ENCODE peak calls at places on chromosomes 2 and 18, in ten cellular contexts. W is SJSA1; B is iPS-NIHi11; Q is A549; E is NCI-H446; Z is right lobe of liver; N is progenitor cell of endocrine pancreas; Y is GM13977; U is stimulated activated CD4-positive, alpha-beta T cell treated with anti-CD3 and anti-CD28 coated beads, Interleukin-12 subunit alpha, Interleukin-12 subunit beta, amount 100 ng/mL, for 4 hours; I is iris pigment epithelial cell. M is an unnamed sample.

GRCh38 chr2:45652090-45653050 is 895 bp downstream of the PRKCE start:
- DNase-seq in W (peak; percentile 42), B (peak; percentile 43), Q (no peak), E (peak; percentile 35), Z (peak; percentile 48), N (no peak), Y (no peak), U (peak; percentile 25), I (peak; percentile 45), M (peak; percentile 11)

GRCh38 chr2:143482316-143482715 is 353.1 kb downstream of the ARHGAP15 start:
- DNase-seq in W (no peak), B (no peak), Q (no peak), E (no peak), Z (no peak), N (no peak), Y (no peak), U (no peak), I (peak; percentile 36), M (no peak)

GRCh38 chr2:217372794-217373193 is 512.9 kb upstream of the TNP1 start:
- DNase-seq in W (no peak), B (no peak), Q (no peak), E (no peak), Z (no peak), N (no peak), Y (no peak), U (no peak), I (no peak), M (no peak)

GRCh38 chr18:12890500-12890899 is 6.5 kb upstream of the PTPN2 start:
- DNase-seq in W (no peak), B (no peak), Q (no peak), E (peak; percentile 5), Z (no peak), N (no peak), Y (no peak), U (no peak), I (peak; percentile 21), M (no peak)

GRCh38 chr2:160375802-160376469 is 117.7 kb downstream of the RBMS1 start:
- DNase-seq in W (no peak), B (no peak), Q (no peak), E (no peak), Z (no peak), N (no peak), Y (no peak), U (no peak), I (peak; percentile 86), M (no peak)

GRCh38 chr2:231884438-231885140 is 41.6 kb downstream of the NPPC start:
- DNase-seq in W (no peak), B (no peak), Q (no peak), E (no peak), Z (no peak), N (no peak), Y (no peak), U (no peak), I (no peak), M (no peak)

GRCh38 chr2:8242734-8243133 is 439.1 kb upstream of the ID2 start:
- DNase-seq in W (no peak), B (no peak), Q (no peak), E (no peak), Z (no peak), N (no peak), Y (no peak), U (no peak), I (no peak), M (no peak)

GRCh38 chr18:48045744-48046143 is 115.3 kb upstream of the SMAD2 start:
- DNase-seq in W (no peak), B (no peak), Q (no peak), E (no peak), Z (no peak), N (no peak), Y (no peak), U (no peak), I (no peak), M (no peak)

GRCh38 chr2:15580451-15580850 is 11.2 kb upstream of the DDX1 start:
- DNase-seq in W (no peak), B (no peak), Q (no peak), E (no peak), Z (no peak), N (no peak), Y (no peak), U (no peak), I (no peak), M (no peak)

GRCh38 chr2:85437488-85438290 is 19.2 kb downstream of the SH2D6 start:
- DNase-seq in W (peak; percentile 86), B (peak; percentile 89), Q (peak; percentile 89), E (peak; percentile 72), Z (peak; percentile 89), N (peak; percentile 47), Y (peak; percentile 93), U (peak; percentile 67), I (peak; percentile 89), M (no peak)

GRCh38 chr2:220743203-220743602 is 828.9 kb downstream of the EPHA4 start:
- DNase-seq in W (no peak), B (no peak), Q (no peak), E (no peak), Z (no peak), N (no peak), Y (no peak), U (no peak), I (no peak), M (no peak)

GRCh38 chr2:68190991-68191731 is 33.5 kb downstream of the PNO1 start:
- DNase-seq in W (no peak), B (no peak), Q (peak; percentile 31), E (no peak), Z (no peak), N (no peak), Y (no peak), U (no peak), I (peak; percentile 90), M (no peak)